ENCODE peak calls at places on chromosome 3, in four cellular contexts. Z is HEK293T, P is K562, N is HepG2. C is an unnamed sample.

GRCh38 chr3:2205692-2206091 is 107.0 kb downstream of the CNTN4 start:
- DNase-seq in Z (no peak), P (no peak), N (no peak), C (no peak)

GRCh38 chr3:187798126-187798525 is 52.9 kb upstream of the BCL6 start:
- DNase-seq in Z (no peak), P (no peak), N (no peak), C (no peak)

GRCh38 chr3:43214616-43215015 is 71.7 kb upstream of the SNRK start:
- DNase-seq in Z (no peak), P (no peak), N (no peak), C (no peak)

GRCh38 chr3:16448691-16449090 is 64.8 kb downstream of the RFTN1 start:
- DNase-seq in Z (peak), P (no peak), N (no peak), C (no peak)

GRCh38 chr3:72244396-72244795 is 459.4 kb upstream of the PROK2 start:
- DNase-seq in Z (no peak), P (no peak), N (no peak), C (no peak)

GRCh38 chr3:127589600-127590281 is 792 bp downstream of the TPRA1 start:
- DNase-seq in Z (no peak), P (no peak), N (no peak), C (no peak)

GRCh38 chr3:180923561-180923960 is 11.1 kb downstream of the FXR1 start:
- DNase-seq in Z (no peak), P (no peak), N (no peak), C (no peak)

GRCh38 chr3:83863380-83863779 is 1095.4 kb upstream of the CADM2 start:
- DNase-seq in Z (no peak), P (no peak), N (no peak), C (no peak)

GRCh38 chr3:130508970-130509369 is 8.0 kb upstream of the COL6A6 start:
- DNase-seq in Z (no peak), P (no peak), N (no peak), C (no peak)

GRCh38 chr3:159560214-159561004 is 428.2 kb upstream of the IL12A start:
- DNase-seq in Z (no peak), P (no peak), N (no peak), C (no peak)
- TF ChIP-seq FOXK2 in Z (no peak), P (no peak), N (no peak), C (no peak)

GRCh38 chr3:70982700-70983140 is 600.8 kb downstream of the FOXP1 start:
- DNase-seq in Z (peak), P (no peak), N (no peak), C (peak)
- TF ChIP-seq FOXK2 in Z (no peak), P (no peak), N (no peak), C (no peak)

DNA sequence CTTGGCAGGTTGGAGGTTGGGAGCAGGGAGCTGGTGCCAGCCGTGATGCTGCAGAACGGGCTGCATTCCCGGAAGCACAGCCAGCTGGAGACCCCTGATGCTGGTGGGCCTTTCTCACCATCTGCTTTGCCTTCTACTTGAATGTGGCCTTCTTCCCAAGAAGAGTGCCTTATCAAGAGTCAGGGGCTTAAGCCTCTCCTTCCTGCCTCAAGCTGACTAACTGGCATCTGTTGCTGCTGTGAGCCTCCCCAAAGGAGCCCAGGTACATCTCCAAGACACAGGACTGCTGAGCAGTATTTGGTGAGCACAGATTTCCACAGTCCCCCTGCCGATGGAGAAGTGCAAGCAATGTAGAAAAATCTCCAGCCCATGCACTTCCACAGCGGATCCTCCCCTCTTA is 17.7 kb upstream of the HEG1 start:
- DNase-seq in Z (no peak), P (no peak), N (no peak), C (no peak)
- TF ChIP-seq FOXK2 in Z (no peak), P (no peak), N (no peak), C (no peak)

GRCh38 chr3:13801361-13802214 is 78.3 kb downstream of the WNT7A start:
- DNase-seq in Z (no peak), P (no peak), N (no peak), C (no peak)
- TF ChIP-seq FOXK2 in Z (no peak), P (no peak), N (no peak), C (no peak)

GRCh38 chr3:4977889-4978258 is 1.4 kb upstream of the BHLHE40 start:
- DNase-seq in Z (no peak), P (no peak), N (no peak), C (no peak)

GRCh38 chr3:4976109-4976508 is 3.1 kb upstream of the BHLHE40 start:
- DNase-seq in Z (peak), P (peak), N (peak), C (no peak)

GRCh38 chr3:4978966-4979400 is 254 bp upstream of the BHLHE40 start:
- DNase-seq in Z (peak), P (peak), N (peak), C (peak)

GRCh38 chr3:4978259-4978965 is 825 bp upstream of the BHLHE40 start:
- DNase-seq in Z (peak), P (peak), N (peak), C (peak)

DNA sequence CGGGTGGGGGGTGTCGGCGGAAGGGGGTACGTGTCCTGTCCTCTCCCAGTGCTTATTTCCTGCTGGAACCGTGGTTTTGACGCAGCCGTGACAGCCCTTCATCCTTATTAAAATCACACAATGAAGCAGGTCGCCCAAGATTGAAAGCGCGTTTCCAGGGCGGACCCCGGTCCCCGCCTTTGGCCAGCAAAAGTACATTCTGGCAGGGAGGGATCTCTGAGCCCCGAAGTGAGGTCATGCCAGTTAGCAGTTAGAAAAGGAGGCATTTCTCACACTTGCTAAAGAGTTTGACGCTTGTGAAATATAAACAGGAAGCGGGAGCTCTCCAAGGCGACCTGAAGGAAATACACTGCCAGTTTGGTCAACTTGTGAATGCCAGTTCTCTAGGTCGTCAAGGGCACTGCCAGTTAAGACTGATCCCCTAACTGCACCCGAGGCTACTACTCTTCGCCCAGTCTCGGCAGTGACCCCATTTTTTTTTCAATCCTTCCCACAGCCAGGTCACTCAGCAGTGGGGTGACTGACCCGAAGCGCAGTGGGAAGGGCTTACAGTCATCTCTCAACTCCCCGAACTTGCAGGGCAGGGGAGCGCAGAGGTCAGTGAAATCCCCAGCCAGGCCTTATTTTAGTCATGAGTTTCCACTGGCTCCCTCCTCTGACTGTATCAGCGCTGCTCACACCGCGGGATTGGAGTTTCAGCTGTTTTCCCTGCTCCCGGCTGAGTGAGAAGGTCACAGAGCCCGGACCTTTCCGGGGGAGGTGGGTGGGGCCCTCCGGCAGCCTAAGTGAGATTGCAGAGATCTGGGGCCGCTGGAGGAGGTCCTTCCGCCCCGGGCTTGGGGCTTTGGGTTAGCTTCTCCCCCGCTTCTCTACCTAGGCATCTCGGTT is 2.0 kb upstream of the BHLHE40 start:
- DNase-seq in Z (no peak), P (peak), N (peak), C (peak)
- TF ChIP-seq FOXK2 in Z (no peak), P (peak), N (no peak), C (no peak)

GRCh38 chr3:101842245-101842934 is 6.9 kb upstream of the NFKBIZ start:
- DNase-seq in Z (no peak), P (no peak), N (no peak), C (no peak)
- TF ChIP-seq FOXK2 in Z (no peak), P (no peak), N (no peak), C (no peak)

DNA sequence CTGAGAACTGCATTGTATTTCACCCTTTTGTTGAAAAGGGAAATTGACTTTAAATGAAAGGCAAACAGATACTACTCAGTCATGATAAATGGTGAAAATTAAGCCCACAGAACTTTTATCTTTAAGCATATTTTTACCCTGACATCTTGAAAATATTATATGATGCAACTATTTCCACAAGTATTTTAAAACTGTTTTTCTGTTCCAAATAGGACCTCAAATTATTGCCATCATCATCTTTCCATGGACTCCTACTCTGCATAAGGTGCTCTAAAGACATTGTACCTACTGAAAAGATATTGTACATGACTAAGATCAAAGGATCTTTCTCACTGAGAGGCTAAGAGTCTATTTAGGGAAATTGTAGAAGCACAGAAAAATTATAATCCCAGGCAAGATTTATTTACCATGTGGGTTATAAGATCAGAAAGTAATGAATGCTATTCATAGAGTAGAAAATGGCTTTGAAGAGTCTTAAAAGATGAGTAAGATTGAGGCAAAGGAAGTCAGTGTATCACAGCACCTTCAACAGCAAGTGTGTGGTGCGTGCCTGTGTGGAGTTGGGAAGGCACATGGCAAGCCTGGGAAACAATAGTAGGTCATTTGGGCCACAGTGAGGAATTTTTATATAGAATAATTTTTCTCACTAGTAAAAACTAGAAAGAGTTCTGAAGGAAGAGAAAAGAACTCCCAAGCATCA is 68.8 kb downstream of the VGLL3 start:
- DNase-seq in Z (no peak), P (no peak), N (no peak), C (no peak)
- TF ChIP-seq FOXK2 in Z (no peak), P (no peak), N (no peak), C (no peak)